ENCODE peak calls at places on chromosomes 12 and 14, in five cellular contexts. F is foreskin fibroblast, O is spleen, L is endothelial cell of umbilical vein, M is colonic mucosa. W is an unnamed sample.

GRCh38 chr12:51441583-51441982 is 17.0 kb downstream of the SLC4A8 start:
- DNase-seq in M (no peak), F (peak; percentile 86), L (no peak), O (no peak), W (peak; percentile 45)

GRCh38 chr14:39548358-39548757 is 116.1 kb upstream of the FBXO33 start:
- DNase-seq in O (no peak), M (no peak), F (no peak), L (no peak), W (no peak)

GRCh38 chr14:59354666-59355065 is 110.5 kb downstream of the GPR135 start:
- DNase-seq in O (no peak), L (no peak), M (no peak), F (peak; percentile 76), W (peak; percentile 48)

GRCh38 chr12:2999265-2999841 is 40.2 kb downstream of the TEAD4 start:
- DNase-seq in F (no peak), O (no peak), M (no peak), L (no peak), W (no peak)

GRCh38 chr14:102922490-102923200 is at the start of gene AMN:
- DNase-seq in M (peak; percentile 90), L (no peak), O (peak; percentile 77), F (no peak), W (no peak)

GRCh38 chr12:28966049-28966778 is 182.9 kb upstream of the FAR2 start:
- DNase-seq in L (peak; percentile 80), F (no peak), M (no peak), O (no peak), W (peak; percentile 84)

GRCh38 chr14:33589334-33589733 is 361.5 kb downstream of the EGLN3 start:
- DNase-seq in M (no peak), F (peak; percentile 52), L (no peak), O (no peak), W (peak; percentile 94)

GRCh38 chr12:53484686-53485567 is 14.3 kb downstream of the MAP3K12 start:
- DNase-seq in F (no peak), L (no peak), O (no peak), M (no peak), W (no peak)

GRCh38 chr12:116818341-116818856 is 62.8 kb downstream of the HRK start:
- DNase-seq in L (peak; percentile 59), O (peak; percentile 73), F (no peak), M (peak; percentile 25), W (peak; percentile 14)

GRCh38 chr14:24329736-24330135 is 5.1 kb downstream of the ADCY4 start:
- DNase-seq in L (no peak), M (peak; percentile 43), O (peak; percentile 94), F (no peak), W (no peak)

GRCh38 chr14:88143817-88144216 is 138.9 kb downstream of the GPR65 start:
- DNase-seq in O (no peak), L (no peak), M (no peak), F (no peak), W (no peak)
- TF ChIP-seq CTCF in O (no peak), L (no peak), M (no peak), F (no peak), W (no peak)

GRCh38 chr12:6824962-6825381 is 3.2 kb upstream of the P3H3 start:
- DNase-seq in F (peak; percentile 45), M (no peak), L (no peak), O (no peak), W (peak; percentile 40)
- H3K4me3 ChIP-seq in F (peak overlapping the region; percentile 39), M (no peak overlapping the region), L (no peak overlapping the region), O (no peak overlapping the region), W (peak overlapping the region; percentile 58)

DNA sequence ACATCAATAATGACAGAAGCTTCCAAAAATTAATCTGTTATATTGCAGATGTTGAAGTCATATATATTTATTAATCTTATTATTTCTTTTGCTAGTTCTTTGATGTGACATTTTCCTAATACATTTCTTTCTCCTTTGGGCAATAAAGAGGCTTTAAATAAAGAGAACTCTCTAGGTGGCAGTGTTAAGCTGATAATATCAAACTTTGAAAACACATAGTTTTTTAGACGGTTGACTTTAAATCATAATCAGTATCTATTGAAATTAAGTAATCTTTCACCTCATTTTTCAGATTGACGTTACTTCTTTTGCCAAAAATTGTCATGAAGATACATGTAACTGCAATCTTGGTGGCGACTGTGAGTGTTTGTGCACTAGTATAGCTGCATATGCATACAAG is 130.9 kb upstream of the PTPRQ start:
- DNase-seq in M (no peak), F (no peak), O (no peak), L (peak; percentile 34), W (peak; percentile 35)
- TF ChIP-seq CTCF in M (no peak), F (peak; percentile 17), O (no peak), L (no peak), W (no peak)

GRCh38 chr14:106227793-106228192 is 701.4 kb downstream of the TMEM121 start:
- DNase-seq in O (no peak), L (no peak), M (no peak), F (no peak), W (no peak)
- H3K4me3 ChIP-seq in O (no peak overlapping the region), L (no peak overlapping the region), M (no peak overlapping the region), F (no peak overlapping the region), W (no peak overlapping the region)

GRCh38 chr12:5511644-5512584 is 80.0 kb downstream of the NTF3 start:
- DNase-seq in M (peak; percentile 52), O (peak; percentile 81), L (peak; percentile 26), F (peak; percentile 27), W (peak; percentile 5)
- TF ChIP-seq CTCF in M (peak; percentile 36), O (peak; percentile 58), L (peak; percentile 80), F (peak; percentile 74), W (peak; percentile 17)

W was measured in fibroblast of the aortic adventitia.